ENCODE peak calls at places on chromosomes 7 and 10, in seven cellular contexts. I is IMR-90, Z is DND-41, L is A549, N is neural progenitor cell, W is mammary epithelial cell, C is SK-N-SH. X is an unnamed sample.

GRCh38 chr7:96120856-96121255 is 201.0 kb downstream of the SLC25A13 start:
- DNase-seq in C (peak; percentile 26), W (no peak), Z (no peak), L (no peak), N (no peak), I (no peak), X (no peak)

GRCh38 chr7:123570390-123571182 is 13.0 kb upstream of the NDUFA5 start:
- DNase-seq in I (no peak), C (no peak), L (no peak), Z (no peak), W (peak; percentile 90), N (no peak), X (peak; percentile 14)

GRCh38 chr10:73156054-73156453 is 11.8 kb downstream of the ECD start:
- DNase-seq in L (no peak), I (no peak), C (no peak), N (no peak), Z (no peak), W (no peak), X (no peak)

GRCh38 chr10:113232928-113233511 is 283.0 kb downstream of the TCF7L2 start:
- DNase-seq in L (no peak), I (no peak), Z (peak; percentile 21), N (no peak), W (no peak), C (no peak), X (no peak)

GRCh38 chr10:79381804-79382221 is 34.5 kb downstream of the PPIF start:
- DNase-seq in C (no peak), Z (no peak), W (peak; percentile 32), N (no peak), I (peak; percentile 84), L (peak; percentile 65), X (peak; percentile 99)

GRCh38 chr7:105885386-105886111 is 9.2 kb upstream of the ATXN7L1 start:
- DNase-seq in N (no peak), W (no peak), L (no peak), Z (peak; percentile 24), I (no peak), C (peak; percentile 58), X (no peak)

GRCh38 chr10:110744767-110745166 is 100.6 kb downstream of the RBM20 start:
- DNase-seq in Z (no peak), I (no peak), W (no peak), L (no peak), N (no peak), C (no peak), X (no peak)

GRCh38 chr10:115171392-115171960 is 78.3 kb downstream of the ATRNL1 start:
- DNase-seq in C (peak; percentile 3), I (no peak), N (peak; percentile 3), Z (no peak), L (no peak), W (no peak), X (no peak)

GRCh38 chr7:92158660-92159575 is 20.0 kb downstream of the LRRD1 start:
- DNase-seq in C (no peak), N (no peak), W (peak; percentile 52), L (no peak), Z (no peak), I (peak; percentile 93), X (peak; percentile 82)

GRCh38 chr7:138070908-138071307 is 5.4 kb upstream of the AKR1D1 start:
- DNase-seq in C (no peak), Z (no peak), N (no peak), L (no peak), I (no peak), W (no peak), X (no peak)

GRCh38 chr7:151801782-151802468 is 75.0 kb downstream of the PRKAG2 start:
- DNase-seq in C (no peak), N (no peak), I (no peak), L (no peak), W (no peak), Z (no peak), X (no peak)

GRCh38 chr10:28179490-28180099 is 123.3 kb downstream of the MPP7 start:
- DNase-seq in N (peak; percentile 74), W (peak; percentile 26), C (peak; percentile 23), Z (peak; percentile 32), L (peak; percentile 52), I (peak; percentile 62), X (no peak)

GRCh38 chr10:58588673-58589265 is 76.1 kb downstream of the BICC1 start:
- DNase-seq in L (no peak), N (peak; percentile 59), C (no peak), I (no peak), Z (no peak), W (peak; percentile 35), X (no peak)

GRCh38 chr7:16422917-16423316 is 1.6 kb upstream of the CRPPA start:
- DNase-seq in I (no peak), C (no peak), Z (no peak), N (peak; percentile 6), L (peak; percentile 14), W (no peak), X (no peak)

GRCh38 chr10:49116509-49117365 is 1.4 kb upstream of the VSTM4 start:
- DNase-seq in N (no peak), I (no peak), C (no peak), Z (no peak), W (no peak), L (no peak), X (no peak)

GRCh38 chr7:105097619-105098018 is 83.6 kb downstream of the KMT2E start:
- DNase-seq in Z (no peak), W (no peak), L (peak; percentile 33), C (no peak), N (no peak), I (peak; percentile 96), X (peak; percentile 85)

GRCh38 chr7:64947252-64948000 is 43.4 kb downstream of the ZNF117 start:
- DNase-seq in I (no peak), W (no peak), C (peak; percentile 77), N (peak; percentile 35), Z (no peak), L (no peak), X (no peak)

GRCh38 chr7:55104707-55105433 is 86.1 kb downstream of the EGFR start:
- DNase-seq in N (no peak), W (peak; percentile 55), L (no peak), I (no peak), Z (no peak), C (no peak), X (no peak)

GRCh38 chr7:9391221-9391620 is 957.8 kb downstream of the NXPH1 start:
- DNase-seq in W (no peak), Z (no peak), I (no peak), N (no peak), L (no peak), C (no peak), X (no peak)

GRCh38 chr7:47877336-47877735 is 70.9 kb downstream of the PKD1L1 start:
- DNase-seq in L (no peak), N (no peak), I (no peak), C (no peak), Z (no peak), W (no peak), X (no peak)

GRCh38 chr7:117091721-117092120 is 138.4 kb downstream of the ST7 start:
- DNase-seq in I (no peak), N (no peak), C (no peak), Z (no peak), L (no peak), W (no peak), X (no peak)

GRCh38 chr10:124619802-124620490 is 124.2 kb downstream of the FAM53B start:
- DNase-seq in N (no peak), Z (no peak), I (no peak), L (no peak), C (no peak), W (no peak), X (peak; percentile 82)

GRCh38 chr7:114859477-114859876 is 62.4 kb upstream of the MDFIC start:
- DNase-seq in W (no peak), N (no peak), L (no peak), I (no peak), C (no peak), Z (no peak), X (no peak)

GRCh38 chr7:112420236-112420945 is 29.9 kb upstream of the IFRD1 start:
- DNase-seq in W (peak; percentile 53), L (no peak), I (peak; percentile 6), N (peak; percentile 64), Z (no peak), C (no peak), X (no peak)

DNA sequence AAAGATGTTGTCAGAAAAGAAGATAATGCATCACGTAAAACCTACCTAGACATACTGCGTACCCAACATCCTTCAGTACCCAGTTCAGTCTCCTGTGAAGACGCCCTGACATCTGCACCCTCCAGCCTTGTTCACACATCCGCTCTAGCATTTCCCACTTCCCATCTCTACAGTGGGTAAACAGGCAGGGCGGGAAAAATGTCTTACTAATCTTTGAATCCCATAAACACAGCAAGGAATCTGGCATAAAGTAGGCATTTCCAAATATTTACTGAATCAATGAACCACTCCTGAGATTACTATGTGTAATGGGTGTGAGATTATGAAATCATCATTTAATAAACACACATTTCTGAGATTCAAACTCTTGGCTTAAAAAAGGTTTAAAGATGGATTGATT is 132.8 kb downstream of the GLI3 start:
- DNase-seq in L (no peak), W (no peak), N (no peak), C (no peak), Z (no peak), I (no peak), X (no peak)
- H3K4me2 ChIP-seq in L (no peak overlapping the region), W (no peak overlapping the region), N (no peak overlapping the region), C (no peak overlapping the region), Z (no peak overlapping the region), I (no peak overlapping the region), X (no peak overlapping the region)

DNA sequence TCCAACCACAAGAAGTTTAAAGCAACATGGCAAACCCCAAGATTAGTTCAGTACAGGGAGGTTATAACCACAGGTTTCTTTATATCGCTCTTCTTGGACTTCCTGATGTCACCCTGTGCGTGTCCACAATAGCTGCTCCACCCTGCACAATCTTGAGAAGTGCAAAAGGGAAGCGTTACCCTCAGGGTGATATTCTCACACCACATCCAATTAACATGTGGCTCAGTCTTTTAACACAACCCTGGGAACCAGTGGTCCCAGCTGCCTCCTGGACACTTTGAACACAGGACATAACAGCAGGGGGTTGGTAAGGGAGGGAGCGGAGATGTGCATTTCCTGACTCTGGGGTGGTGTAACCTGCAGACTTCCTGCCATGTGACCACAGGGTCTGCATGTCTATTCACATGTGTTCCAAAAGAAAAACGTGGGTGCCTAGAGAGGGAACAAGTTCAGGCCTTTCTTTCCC is 64.6 kb downstream of the GSAP start:
- DNase-seq in L (no peak), Z (peak; percentile 88), I (no peak), C (no peak), N (no peak), W (no peak), X (no peak)
- H3K4me3 ChIP-seq in L (no peak overlapping the region), Z (peak overlapping the region; percentile 34), I (no peak overlapping the region), C (no peak overlapping the region), N (no peak overlapping the region), W (no peak overlapping the region), X (no peak overlapping the region)

DNA sequence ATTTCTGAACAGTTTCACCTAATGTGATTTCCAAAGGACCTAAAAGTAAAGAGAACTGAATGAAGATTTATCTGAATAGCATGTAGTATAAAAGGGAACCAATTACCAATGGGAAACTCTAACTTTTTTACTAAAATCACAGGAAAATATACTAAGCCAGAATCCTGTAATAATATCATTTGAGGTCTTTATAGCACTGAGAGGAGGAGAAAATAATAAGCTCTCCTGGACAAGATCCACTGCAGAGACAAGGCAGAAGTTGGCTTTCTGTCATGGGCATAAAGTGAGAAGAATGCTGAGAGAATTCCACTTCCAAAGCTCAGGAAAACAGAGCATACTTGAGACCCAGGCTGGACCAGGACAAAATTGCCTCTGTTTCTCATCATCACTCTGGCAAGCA is 1131.4 kb downstream of the SORCS1 start:
- DNase-seq in N (no peak), W (no peak), Z (no peak), L (no peak), C (no peak), I (no peak), X (no peak)
- H3K4me2 ChIP-seq in N (no peak overlapping the region), W (no peak overlapping the region), Z (no peak overlapping the region), L (no peak overlapping the region), C (no peak overlapping the region), I (no peak overlapping the region), X (no peak overlapping the region)

GRCh38 chr7:128833939-128834310 is 3.7 kb downstream of the FLNC start:
- DNase-seq in C (no peak), W (no peak), Z (no peak), I (no peak), L (no peak), N (peak; percentile 12), X (no peak)
- H3K4me3 ChIP-seq in C (peak overlapping the region; percentile 90), W (no peak overlapping the region), Z (no peak overlapping the region), I (peak overlapping the region; percentile 17), L (no peak overlapping the region), N (peak overlapping the region; percentile 53), X (peak overlapping the region; percentile 95)